ENCODE peak calls at places on chromosomes 13 and 19, in six cellular contexts. U is CD8-positive, alpha-beta memory T cell; A is activated CD4-positive, alpha-beta T cell treated with anti-CD3 and anti-CD28 coated beads for 48 hours; J is nephron progenitor cell; I is left ventricle myocardium superior; E is Peyer's patch. X is an unnamed sample.

GRCh38 chr13:50127017-50127725 is 111.9 kb downstream of the KCNRG start:
- DNase-seq in U (peak), A (peak), J (peak), I (peak), E (peak), X (peak)

GRCh38 chr13:40331802-40332201 is 334.6 kb downstream of the FOXO1 start:
- DNase-seq in U (no peak), A (no peak), J (no peak), I (no peak), E (no peak), X (no peak)

GRCh38 chr19:7415163-7415856 is 66.6 kb downstream of the ARHGEF18 start:
- DNase-seq in U (no peak), A (no peak), J (no peak), I (no peak), E (no peak), X (peak)

GRCh38 chr13:65653548-65654078 is 1576.5 kb downstream of the PCDH9 start:
- DNase-seq in U (no peak), A (no peak), J (no peak), I (no peak), E (no peak), X (no peak)

GRCh38 chr13:75566658-75567057 is 17.1 kb downstream of the UCHL3 start:
- DNase-seq in U (no peak), A (no peak), J (no peak), I (no peak), E (no peak), X (no peak)

GRCh38 chr19:14440049-14440448 is 6.9 kb downstream of the PKN1 start:
- DNase-seq in U (peak), A (peak), J (no peak), I (peak), E (peak), X (peak)

GRCh38 chr19:5947435-5947834 is 30.5 kb downstream of the RANBP3 start:
- DNase-seq in U (no peak), A (no peak), J (no peak), I (peak), E (peak), X (peak)

GRCh38 chr13:113411216-113412023 is 41.9 kb downstream of the ADPRHL1 start:
- DNase-seq in U (no peak), A (no peak), J (no peak), I (peak), E (peak), X (no peak)

GRCh38 chr13:48595330-48596127 is 58.2 kb upstream of the CYSLTR2 start:
- DNase-seq in U (peak), A (peak), J (no peak), I (peak), E (peak), X (peak)

GRCh38 chr19:6020972-6021805 is 43.2 kb upstream of the RANBP3 start:
- DNase-seq in U (no peak), A (no peak), J (no peak), I (peak), E (no peak), X (no peak)

GRCh38 chr13:48110930-48111721 is 16.2 kb upstream of the MED4 start:
- DNase-seq in U (no peak), A (no peak), J (no peak), I (peak), E (no peak), X (no peak)

GRCh38 chr13:42035905-42036521 is 12.4 kb upstream of the DGKH start:
- DNase-seq in U (no peak), A (no peak), J (no peak), I (no peak), E (no peak), X (no peak)

GRCh38 chr19:42199440-42200115 is 17.9 kb downstream of the DEDD2 start:
- DNase-seq in U (no peak), A (peak), J (no peak), I (peak), E (peak), X (peak)

GRCh38 chr19:48608798-48609263 is 2.3 kb downstream of the SPACA4 start:
- DNase-seq in U (no peak), A (peak), J (no peak), I (no peak), E (peak), X (no peak)

GRCh38 chr13:24709186-24709913 is 29.1 kb downstream of the ATP12A start:
- DNase-seq in U (peak), A (peak), J (no peak), I (no peak), E (peak), X (no peak)

GRCh38 chr13:23695196-23695595 is 125.0 kb downstream of the TNFRSF19 start:
- DNase-seq in U (no peak), A (no peak), J (no peak), I (no peak), E (no peak), X (no peak)

GRCh38 chr13:37640499-37640898 is 41.9 kb upstream of the POSTN start:
- DNase-seq in U (no peak), A (no peak), J (peak), I (no peak), E (no peak), X (peak)

GRCh38 chr13:49357694-49358093 is 86.2 kb downstream of the CAB39L start:
- DNase-seq in U (no peak), A (no peak), J (no peak), I (no peak), E (no peak), X (no peak)

GRCh38 chr19:32719611-32720059 is at the start of gene TDRD12:
- DNase-seq in U (no peak), A (peak), J (no peak), I (no peak), E (no peak), X (no peak)

X was measured in right lobe of liver.